ENCODE peak calls at places on chromosome 7, in nine cellular contexts. C, J, O, F, R, A, W, Z and D are unnamed samples.

GRCh38 chr7:41834805-41835694 is 132.2 kb upstream of the INHBA start:
- DNase-seq in C (no peak), J (no peak), O (no peak), F (no peak), R (no peak), A (no peak), W (no peak), Z (no peak), D (no peak)

GRCh38 chr7:17233643-17234397 is 64.6 kb upstream of the AHR start:
- DNase-seq in C (no peak), J (peak), O (no peak), F (no peak), R (no peak), A (no peak), W (no peak), Z (no peak), D (no peak)

GRCh38 chr7:98686466-98687080 is 69.5 kb downstream of the NPTX2 start:
- DNase-seq in C (no peak), J (no peak), O (no peak), F (no peak), R (no peak), A (no peak), W (no peak), Z (no peak), D (no peak)

GRCh38 chr7:126682176-126682575 is 570.6 kb downstream of the GRM8 start:
- DNase-seq in C (no peak), J (no peak), O (no peak), F (no peak), R (no peak), A (no peak), W (no peak), Z (no peak), D (no peak)

GRCh38 chr7:140564643-140565042 is 76.0 kb downstream of the DENND2A start:
- DNase-seq in C (no peak), J (no peak), O (no peak), F (no peak), R (no peak), A (no peak), W (no peak), Z (no peak), D (no peak)

GRCh38 chr7:3888096-3888495 is 587.0 kb downstream of the SDK1 start:
- DNase-seq in C (no peak), J (no peak), O (no peak), F (no peak), R (no peak), A (no peak), W (no peak), Z (no peak), D (no peak)

GRCh38 chr7:32415936-32416335 is 74.2 kb downstream of the LSM5 start:
- DNase-seq in C (no peak), J (no peak), O (no peak), F (no peak), R (no peak), A (no peak), W (no peak), Z (no peak), D (no peak)

GRCh38 chr7:25208525-25209221 is 19.6 kb downstream of the NPVF start:
- DNase-seq in C (no peak), J (no peak), O (no peak), F (no peak), R (no peak), A (no peak), W (no peak), Z (no peak), D (no peak)

GRCh38 chr7:74105992-74106391 is 22.4 kb downstream of the LIMK1 start:
- DNase-seq in C (no peak), J (no peak), O (no peak), F (no peak), R (no peak), A (no peak), W (no peak), Z (no peak), D (no peak)

GRCh38 chr7:99374121-99375064 is at the start of gene ARPC1B:
- DNase-seq in C (peak), J (peak), O (peak), F (peak), R (peak), A (peak), W (peak), Z (peak), D (peak)

DNA sequence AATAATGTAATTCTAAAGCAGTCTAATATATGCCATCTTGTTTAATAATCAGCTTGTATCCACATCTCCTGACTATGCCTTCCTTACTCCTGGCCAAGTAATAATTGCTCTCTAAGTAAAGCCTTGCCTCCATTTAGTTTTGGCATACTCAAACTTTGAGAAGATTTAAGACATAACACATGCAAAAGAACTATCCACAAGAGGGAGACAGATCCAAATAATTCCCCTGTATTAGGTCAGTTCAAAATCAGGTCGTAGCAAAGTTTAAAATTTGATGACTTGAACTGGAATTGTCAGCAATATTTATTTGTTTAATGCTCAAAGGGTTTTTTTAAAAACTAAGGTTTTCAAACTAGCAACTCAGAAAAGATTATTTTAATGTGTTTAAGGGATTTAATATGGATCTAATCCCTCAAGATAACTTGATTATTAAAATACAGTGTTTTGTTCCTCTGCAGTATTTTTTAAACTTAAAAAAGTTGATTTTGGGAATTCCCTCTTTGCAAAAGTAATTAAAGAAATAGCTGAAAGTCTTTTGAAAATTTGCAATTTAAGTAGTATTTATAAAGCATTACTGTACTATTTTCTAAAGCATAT is 95.3 kb downstream of the HDAC9 start:
- DNase-seq in C (no peak), J (no peak), O (no peak), F (no peak), R (no peak), A (no peak), W (peak), Z (no peak), D (no peak)
- TF ChIP-seq CTCF in C (peak), J (no peak), O (peak), F (peak), R (peak), A (peak), W (peak), Z (peak), D (no peak)

DNA sequence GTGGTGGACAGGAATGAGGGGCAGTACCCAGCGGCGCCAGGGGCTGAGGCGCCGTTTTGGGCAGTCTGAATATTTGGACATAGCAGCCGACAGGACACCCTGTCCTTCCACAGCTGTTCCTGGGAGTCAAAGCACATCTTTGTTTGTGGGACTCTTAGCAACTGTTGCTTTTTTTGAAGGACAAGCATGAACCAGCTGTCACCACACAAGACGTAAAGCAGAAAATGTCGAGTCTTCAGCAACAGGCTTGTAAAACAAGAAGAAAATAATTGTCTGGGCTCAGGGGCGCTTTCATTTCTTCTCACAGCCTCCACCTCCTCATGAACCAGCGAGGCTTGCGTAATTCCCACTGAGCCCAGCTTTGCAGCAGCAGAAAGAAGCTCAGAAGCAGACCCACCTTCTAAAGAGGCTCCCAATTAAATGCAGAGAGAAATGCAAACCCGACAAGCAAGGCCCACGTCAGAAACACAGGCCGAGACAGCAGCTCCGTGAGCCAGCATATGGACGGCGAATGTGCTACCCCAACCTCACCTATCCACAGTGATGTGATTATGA is 68.9 kb upstream of the DNAAF5 start:
- DNase-seq in C (no peak), J (no peak), O (no peak), F (no peak), R (no peak), A (no peak), W (no peak), Z (no peak), D (no peak)
- TF ChIP-seq CTCF in C (no peak), J (no peak), O (no peak), F (no peak), R (no peak), A (no peak), W (no peak), Z (no peak), D (no peak)

GRCh38 chr7:128840326-128841170 is 10.3 kb downstream of the FLNC start:
- DNase-seq in C (peak), J (no peak), O (no peak), F (no peak), R (no peak), A (no peak), W (no peak), Z (peak), D (no peak)

GRCh38 chr7:128842674-128843641 is 12.8 kb downstream of the FLNC start:
- DNase-seq in C (peak), J (no peak), O (peak), F (no peak), R (no peak), A (no peak), W (no peak), Z (peak), D (peak)

GRCh38 chr7:128841171-128841690 is 11.0 kb downstream of the FLNC start:
- DNase-seq in C (no peak), J (no peak), O (peak), F (no peak), R (peak), A (no peak), W (no peak), Z (peak), D (no peak)

GRCh38 chr7:128843938-128844621 is 13.9 kb downstream of the FLNC start:
- DNase-seq in C (peak), J (no peak), O (no peak), F (no peak), R (no peak), A (no peak), W (no peak), Z (no peak), D (no peak)

DNA sequence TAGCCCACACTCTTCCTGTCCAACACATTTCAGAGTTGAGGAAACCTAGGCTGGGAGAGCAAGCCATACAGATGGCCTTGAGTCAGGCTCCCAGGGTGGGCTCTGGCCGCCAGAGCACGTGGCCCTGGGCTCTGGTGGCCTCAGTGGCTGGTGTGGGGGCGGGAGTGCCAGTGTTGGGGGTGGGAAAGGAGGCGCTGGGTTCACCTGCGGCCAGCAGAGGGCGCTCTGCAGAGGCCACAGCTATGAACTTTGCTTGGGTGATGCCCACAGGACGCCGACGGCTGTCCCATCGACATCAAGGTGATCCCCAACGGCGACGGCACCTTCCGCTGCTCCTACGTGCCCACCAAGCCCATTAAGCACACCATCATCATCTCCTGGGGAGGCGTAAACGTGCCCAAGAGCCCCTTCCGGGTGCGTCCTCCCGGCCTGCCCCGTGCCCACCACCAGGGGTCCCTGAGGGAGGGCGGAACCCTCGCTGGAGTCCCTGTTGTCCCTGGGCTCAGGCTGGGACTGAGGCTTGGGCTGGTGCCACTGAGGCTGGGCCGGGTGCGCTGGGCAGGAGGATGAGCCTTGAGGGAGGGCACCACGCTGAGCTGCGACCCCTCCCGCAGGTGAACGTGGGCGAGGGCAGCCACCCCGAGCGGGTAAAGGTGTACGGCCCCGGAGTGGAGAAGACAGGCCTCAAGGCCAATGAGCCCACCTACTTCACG is 11.9 kb downstream of the FLNC start:
- DNase-seq in C (peak), J (peak), O (peak), F (peak), R (peak), A (no peak), W (no peak), Z (peak), D (peak)
- TF ChIP-seq CTCF in C (peak), J (peak), O (peak), F (peak), R (peak), A (peak), W (peak), Z (peak), D (peak)

GRCh38 chr7:28621369-28621807 is 209.1 kb downstream of the CREB5 start:
- DNase-seq in C (no peak), J (no peak), O (no peak), F (no peak), R (no peak), A (no peak), W (no peak), Z (peak), D (no peak)

GRCh38 chr7:28626191-28626590 is 213.9 kb downstream of the CREB5 start:
- DNase-seq in C (no peak), J (no peak), O (no peak), F (no peak), R (no peak), A (no peak), W (no peak), Z (no peak), D (no peak)

GRCh38 chr7:28623105-28623730 is 210.9 kb downstream of the CREB5 start:
- DNase-seq in C (no peak), J (no peak), O (no peak), F (no peak), R (no peak), A (no peak), W (no peak), Z (peak), D (no peak)

GRCh38 chr7:28625446-28625845 is 213.1 kb downstream of the CREB5 start:
- DNase-seq in C (no peak), J (no peak), O (no peak), F (no peak), R (no peak), A (no peak), W (no peak), Z (no peak), D (no peak)

GRCh38 chr7:28623863-28624262 is 211.5 kb downstream of the CREB5 start:
- DNase-seq in C (no peak), J (no peak), O (no peak), F (no peak), R (no peak), A (no peak), W (no peak), Z (no peak), D (no peak)
- TF ChIP-seq CTCF in C (peak), J (no peak), O (no peak), F (peak), R (no peak), A (peak), W (peak), Z (peak), D (no peak)

DNA sequence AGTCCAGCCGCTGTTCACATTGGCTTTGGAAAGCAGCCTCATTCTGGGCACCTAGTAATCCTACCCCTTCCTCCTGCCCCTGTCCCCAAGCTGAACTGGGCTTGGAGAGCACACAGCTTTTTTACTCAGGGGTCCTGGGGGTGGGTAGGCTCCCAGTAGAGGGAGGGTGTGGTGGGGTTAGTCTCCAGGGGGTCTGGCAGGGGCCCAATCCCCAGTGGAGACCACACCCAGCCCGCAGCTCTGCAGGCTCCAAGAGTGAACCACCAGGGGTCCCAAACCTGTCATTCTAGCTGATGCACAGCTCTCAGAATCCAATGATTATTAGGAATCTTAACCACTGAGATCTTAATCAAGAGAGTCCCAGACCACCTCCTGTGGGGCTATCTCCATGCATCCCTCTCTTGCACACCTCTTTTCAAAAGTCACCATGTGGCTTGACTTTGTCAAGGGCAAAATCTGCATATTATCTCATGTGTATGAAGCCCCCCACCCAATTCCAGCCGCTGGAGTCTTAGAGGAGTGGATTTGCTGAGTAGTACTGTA is 2.7 kb downstream of the HOXA11 start:
- DNase-seq in C (no peak), J (no peak), O (peak), F (peak), R (no peak), A (no peak), W (no peak), Z (no peak), D (no peak)
- TF ChIP-seq CTCF in C (no peak), J (no peak), O (no peak), F (no peak), R (no peak), A (no peak), W (no peak), Z (no peak), D (no peak)